ENCODE peak calls at places on chromosomes 5 and 9, in seven cellular contexts. Q is HepG2, B is vagina, V is SK-N-SH, C is breast epithelium, Y is stomach, A is transverse colon. X is an unnamed sample.
A peak's percentile ranks its signal among the peaks of the same experiment; 100 is the strongest.

GRCh38 chr5:36683821-36684434 is 77.5 kb downstream of the SLC1A3 start:
- DNase-seq in V (peak; percentile 86), Q (no peak), C (no peak), Y (no peak), B (no peak), A (no peak), X (no peak)

GRCh38 chr9:34493972-34494535 is 28.7 kb downstream of the ENHO start:
- DNase-seq in V (no peak), C (no peak), Y (peak; percentile 33), A (peak; percentile 20), Q (no peak), B (no peak), X (peak; percentile 15)

GRCh38 chr9:95009459-95009858 is 283.0 kb downstream of the AOPEP start:
- DNase-seq in B (no peak), A (no peak), Y (no peak), Q (no peak), C (no peak), V (no peak), X (no peak)

GRCh38 chr9:122180633-122181032 is 20.9 kb downstream of the MORN5 start:
- DNase-seq in A (no peak), Q (peak; percentile 60), C (no peak), B (no peak), Y (no peak), V (no peak), X (no peak)

GRCh38 chr5:664343-664993 is 28.7 kb downstream of the TPPP start:
- DNase-seq in B (no peak), Q (no peak), Y (peak; percentile 92), V (no peak), A (peak; percentile 63), C (peak; percentile 31), X (peak; percentile 48)

GRCh38 chr9:122116040-122116439 is 22.9 kb upstream of the TTLL11 start:
- DNase-seq in C (no peak), Y (no peak), B (no peak), A (no peak), V (no peak), Q (no peak), X (no peak)

GRCh38 chr9:1050125-1050895 is at the start of gene DMRT2:
- DNase-seq in A (peak; percentile 93), Q (peak; percentile 51), V (peak; percentile 86), C (peak; percentile 92), B (no peak), Y (peak; percentile 78), X (no peak)

GRCh38 chr9:72384710-72385475 is 19.9 kb upstream of the ZFAND5 start:
- DNase-seq in Q (no peak), A (no peak), B (no peak), Y (no peak), C (no peak), V (no peak), X (no peak)

GRCh38 chr9:100306283-100306682 is 46.5 kb downstream of the TEX10 start:
- DNase-seq in Q (no peak), A (no peak), V (no peak), C (no peak), B (no peak), Y (no peak), X (no peak)

GRCh38 chr9:38117646-38118045 is 48.6 kb upstream of the SHB start:
- DNase-seq in Q (no peak), Y (no peak), B (no peak), A (no peak), V (peak; percentile 47), C (no peak), X (no peak)

GRCh38 chr9:101495810-101496209 is 37.8 kb upstream of the RNF20 start:
- DNase-seq in C (no peak), V (no peak), Q (no peak), A (no peak), B (no peak), Y (no peak), X (no peak)

GRCh38 chr9:134135343-134136116 is at the start of gene WDR5:
- DNase-seq in A (peak; percentile 93), Y (peak; percentile 93), B (no peak), C (peak; percentile 92), Q (peak; percentile 73), V (peak; percentile 100), X (peak; percentile 97)

GRCh38 chr9:113456235-113456634 is 7.3 kb upstream of the RGS3 start:
- DNase-seq in A (no peak), Y (no peak), B (no peak), Q (peak; percentile 41), V (no peak), C (no peak), X (no peak)

GRCh38 chr5:61048534-61048933 is 103.5 kb downstream of the NDUFAF2 start:
- DNase-seq in A (no peak), Y (no peak), V (no peak), C (no peak), Q (no peak), B (no peak), X (no peak)

GRCh38 chr9:85212209-85212608 is 529.5 kb downstream of the AGTPBP1 start:
- DNase-seq in Q (no peak), Y (no peak), A (no peak), C (no peak), V (no peak), B (no peak), X (no peak)

GRCh38 chr5:9316041-9316440 is 229.8 kb downstream of the SEMA5A start:
- DNase-seq in V (no peak), C (no peak), B (no peak), A (no peak), Q (no peak), Y (no peak), X (no peak)

DNA sequence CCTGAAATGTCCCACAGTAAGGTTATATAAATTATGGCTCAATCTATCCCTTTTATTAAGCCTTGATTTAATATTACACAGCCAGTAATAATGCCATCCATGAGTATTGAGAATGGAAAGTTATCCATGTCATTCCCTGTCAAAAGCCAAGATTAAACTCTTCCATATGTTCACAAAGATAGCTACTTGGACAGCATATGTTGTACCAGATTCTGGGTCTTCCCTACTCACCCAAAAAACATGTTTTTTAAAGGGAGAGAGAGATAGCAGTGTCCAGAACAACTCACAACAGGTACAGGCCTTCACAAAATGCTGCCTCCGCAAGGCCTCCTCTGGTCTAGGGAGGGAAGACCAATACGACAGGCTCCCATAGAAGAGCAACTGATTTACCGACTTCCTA is 15.4 kb downstream of the CDK5RAP2 start:
- DNase-seq in C (no peak), Q (no peak), B (no peak), Y (no peak), A (no peak), V (no peak), X (no peak)
- H3K36me3 ChIP-seq in C (peaks cover 4% of the 10 kb centered on the region), Q (peaks cover 75% of the 10 kb centered on the region), B (no peaks in the 10 kb centered on the region), Y (peaks cover 88% of the 10 kb centered on the region), A (peaks cover 14% of the 10 kb centered on the region), V (peaks cover 25% of the 10 kb centered on the region), X (no peaks in the 10 kb centered on the region)

GRCh38 chr5:134145061-134145757 is 30.7 kb downstream of the TCF7 start:
- DNase-seq in C (no peak), V (no peak), A (no peak), Q (no peak), Y (no peak), B (peak; percentile 49), X (no peak)

GRCh38 chr5:134148316-134148715 is 28.4 kb downstream of the SKP1 start:
- DNase-seq in B (no peak), C (no peak), Q (no peak), A (no peak), V (no peak), Y (peak; percentile 21), X (no peak)

GRCh38 chr5:134145779-134146581 is 30.8 kb downstream of the SKP1 start:
- DNase-seq in C (peak; percentile 82), V (peak; percentile 77), B (peak; percentile 87), Y (peak; percentile 84), A (peak; percentile 84), Q (peak; percentile 62), X (peak; percentile 91)

GRCh38 chr5:134148986-134149539 is 27.7 kb downstream of the SKP1 start:
- DNase-seq in Q (peak; percentile 17), C (no peak), Y (no peak), V (no peak), A (no peak), B (no peak), X (no peak)

DNA sequence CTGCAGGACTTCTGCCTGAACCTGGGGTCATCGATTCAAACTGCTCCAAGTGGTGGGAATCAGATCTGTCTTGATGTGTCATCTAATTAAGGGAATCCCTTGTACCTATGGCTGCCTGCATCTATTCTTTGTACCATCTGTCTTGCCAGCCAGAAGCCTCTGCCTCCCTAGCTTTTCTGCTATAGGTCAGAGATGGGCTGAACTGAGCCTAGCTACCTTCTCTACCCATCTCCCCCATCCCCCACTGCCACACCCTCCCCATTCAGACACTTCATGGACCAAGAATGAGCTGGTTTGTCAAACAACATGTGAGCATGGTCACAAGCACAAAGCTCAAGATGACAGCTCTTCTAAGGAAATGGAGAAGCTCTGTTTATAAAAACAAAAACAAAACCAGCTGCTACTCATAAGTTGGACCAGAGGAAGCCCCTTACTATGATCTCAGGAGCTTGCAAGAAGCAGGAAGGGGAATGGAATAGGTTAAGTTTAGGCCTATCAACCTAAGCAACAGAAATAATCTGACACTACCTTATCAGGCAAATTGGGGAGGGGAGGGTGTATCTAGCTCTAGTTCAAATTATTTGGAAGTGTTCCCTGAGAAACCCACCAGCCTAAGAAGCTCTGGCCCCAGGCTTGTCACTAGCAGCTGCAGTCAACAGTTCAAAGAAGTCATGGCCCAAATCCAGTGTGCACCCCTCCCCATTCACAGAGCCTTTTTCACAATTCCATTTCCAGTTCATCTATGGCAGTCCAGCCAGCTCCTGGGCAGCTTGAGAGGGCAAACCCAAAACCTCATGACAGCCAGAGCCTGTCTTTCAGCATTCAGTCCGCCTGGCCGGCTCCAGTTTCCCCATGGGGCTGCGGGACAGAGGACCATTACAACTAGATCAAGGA is 29.9 kb downstream of the SKP1 start:
- DNase-seq in Q (no peak), V (no peak), C (no peak), B (no peak), A (no peak), Y (no peak), X (peak; percentile 53)
- TF ChIP-seq POLR2AphosphoS5 in Q (peak; percentile 22), V (no peak), C (no peak), B (no peak), A (no peak), Y (no peak), X (no peak)

GRCh38 chr9:93032545-93032944 is 26.0 kb upstream of the SUSD3 start:
- DNase-seq in B (no peak), A (no peak), V (no peak), C (no peak), Q (no peak), Y (no peak), X (no peak)
- H3K36me3 ChIP-seq in B (no peaks in the 10 kb centered on the region), A (no peaks in the 10 kb centered on the region), V (no peaks in the 10 kb centered on the region), C (no peaks in the 10 kb centered on the region), Q (no peaks in the 10 kb centered on the region), Y (peaks cover 28% of the 10 kb centered on the region), X (no peaks in the 10 kb centered on the region)

GRCh38 chr9:130242270-130243014 is 23.1 kb upstream of the HMCN2 start:
- DNase-seq in Q (no peak), Y (no peak), V (no peak), A (no peak), B (no peak), C (no peak), X (peak; percentile 36)

GRCh38 chr9:130239363-130239695 is 26.2 kb upstream of the HMCN2 start:
- DNase-seq in B (no peak), C (no peak), Q (no peak), V (no peak), Y (no peak), A (no peak), X (no peak)

GRCh38 chr9:130239741-130240241 is 25.8 kb upstream of the HMCN2 start:
- DNase-seq in V (no peak), Q (no peak), B (no peak), A (no peak), C (no peak), Y (no peak), X (peak; percentile 78)

GRCh38 chr9:130241198-130241535 is 24.4 kb upstream of the HMCN2 start:
- DNase-seq in V (no peak), B (no peak), A (no peak), C (no peak), Y (no peak), Q (no peak), X (no peak)

GRCh38 chr9:130240410-130241197 is 25.0 kb upstream of the HMCN2 start:
- DNase-seq in Q (peak; percentile 72), B (no peak), C (no peak), Y (peak; percentile 59), V (peak; percentile 84), A (peak; percentile 53), X (no peak)
- TF ChIP-seq POLR2AphosphoS5 in Q (no peak), B (no peak), C (no peak), Y (no peak), V (no peak), A (no peak), X (no peak)